ENCODE peak calls at places on chromosomes 2 and 18, in ten cellular contexts. T is tibial nerve; S is left lung; R is cardiac muscle cell; F is Panc1; U is CD8-positive, alpha-beta memory T cell; G is BE2C; E is CD8-positive, alpha-beta T cell; W is body of pancreas; V is OCI-LY7. K is an unnamed sample. For H3K4me1, the result is how much of the 10 kb centered on the place peaks cover.

GRCh38 chr18:75377258-75377657 is 50.2 kb downstream of the SMIM21 start:
- DNase-seq in T (no peak), S (no peak), R (no peak), F (no peak), U (no peak), G (no peak), E (no peak), W (no peak), V (no peak), K (no peak)

GRCh38 chr18:43115076-43116035 is at the start of gene RIT2:
- DNase-seq in T (no peak), S (no peak), R (no peak), F (no peak), U (no peak), G (no peak), E (no peak), W (no peak), V (no peak), K (no peak)

GRCh38 chr18:34493566-34494358 is 216.3 kb upstream of the DTNA start:
- DNase-seq in T (no peak), S (no peak), R (peak), F (no peak), U (no peak), G (peak), E (no peak), W (peak), V (no peak), K (no peak)

GRCh38 chr2:172900871-172901270 is 165.2 kb downstream of the RAPGEF4 start:
- DNase-seq in T (no peak), S (no peak), R (no peak), F (no peak), U (no peak), G (no peak), E (no peak), W (no peak), V (no peak), K (no peak)

GRCh38 chr18:13256444-13257305 is 38.1 kb downstream of the LDLRAD4 start:
- DNase-seq in T (no peak), S (no peak), R (no peak), F (no peak), U (no peak), G (no peak), E (no peak), W (no peak), V (no peak), K (no peak)

GRCh38 chr18:77140439-77141109 is 8.0 kb upstream of the MBP start:
- DNase-seq in T (no peak), S (peak), R (no peak), F (no peak), U (no peak), G (no peak), E (peak), W (no peak), V (peak), K (no peak)

GRCh38 chr18:29418136-29418535 is 1241.2 kb upstream of the CDH2 start:
- DNase-seq in T (no peak), S (no peak), R (peak), F (no peak), U (no peak), G (no peak), E (no peak), W (no peak), V (no peak), K (no peak)

GRCh38 chr2:15795426-15795825 is 144.9 kb upstream of the MYCN start:
- DNase-seq in T (peak), S (no peak), R (peak), F (no peak), U (no peak), G (no peak), E (no peak), W (no peak), V (no peak), K (no peak)

GRCh38 chr2:199197448-199197847 is 260.3 kb downstream of the SATB2 start:
- DNase-seq in T (no peak), S (no peak), R (no peak), F (no peak), U (no peak), G (no peak), E (no peak), W (no peak), V (no peak), K (no peak)

GRCh38 chr2:100234141-100234540 is 88.2 kb downstream of the LONRF2 start:
- DNase-seq in T (no peak), S (no peak), R (peak), F (no peak), U (no peak), G (no peak), E (no peak), W (no peak), V (no peak), K (no peak)

GRCh38 chr2:116809074-116809473 is 1005.4 kb upstream of the DDX18 start:
- DNase-seq in T (no peak), S (no peak), R (no peak), F (no peak), U (no peak), G (no peak), E (no peak), W (no peak), V (no peak), K (no peak)

GRCh38 chr2:129813404-129813803 is 166.1 kb upstream of the RAB6C start:
- DNase-seq in T (no peak), S (no peak), R (peak), F (no peak), U (no peak), G (no peak), E (no peak), W (no peak), V (peak), K (no peak)

GRCh38 chr2:230564805-230565779 is 147.6 kb upstream of the CAB39 start:
- DNase-seq in T (no peak), S (no peak), R (peak), F (no peak), U (no peak), G (no peak), E (no peak), W (no peak), V (peak), K (no peak)

GRCh38 chr2:182593394-182593707 is 122.7 kb upstream of the DNAJC10 start:
- DNase-seq in T (no peak), S (no peak), R (peak), F (no peak), U (no peak), G (no peak), E (no peak), W (no peak), V (no peak), K (no peak)

GRCh38 chr2:28558918-28559317 is 63.1 kb downstream of the PLB1 start:
- DNase-seq in T (no peak), S (no peak), R (peak), F (no peak), U (no peak), G (no peak), E (no peak), W (no peak), V (no peak), K (no peak)

GRCh38 chr18:62105373-62105772 is 81.5 kb downstream of the PIGN start:
- DNase-seq in T (no peak), S (no peak), R (peak), F (no peak), U (no peak), G (no peak), E (no peak), W (no peak), V (no peak), K (no peak)

GRCh38 chr2:64998658-64999061 is 9.5 kb downstream of the SLC1A4 start:
- DNase-seq in T (no peak), S (no peak), R (peak), F (no peak), U (no peak), G (no peak), E (no peak), W (no peak), V (no peak), K (no peak)

GRCh38 chr18:46042571-46043123 is 29.4 kb downstream of the PSTPIP2 start:
- DNase-seq in T (no peak), S (no peak), R (peak), F (no peak), U (no peak), G (no peak), E (no peak), W (no peak), V (no peak), K (no peak)

GRCh38 chr2:65228249-65228750 is 669 bp downstream of the ACTR2 start:
- DNase-seq in T (peak), S (no peak), R (peak), F (no peak), U (no peak), G (no peak), E (peak), W (no peak), V (peak), K (no peak)

GRCh38 chr2:12089001-12089400 is 342.6 kb downstream of the LPIN1 start:
- DNase-seq in T (no peak), S (no peak), R (no peak), F (no peak), U (no peak), G (no peak), E (no peak), W (no peak), V (no peak), K (no peak)

GRCh38 chr2:270861-271260 is 6.1 kb downstream of the ACP1 start:
- DNase-seq in T (no peak), S (no peak), R (no peak), F (no peak), U (no peak), G (no peak), E (no peak), W (no peak), V (no peak), K (no peak)

GRCh38 chr2:226759768-226760167 is 39.9 kb downstream of the IRS1 start:
- DNase-seq in T (no peak), S (no peak), R (no peak), F (no peak), U (no peak), G (no peak), E (no peak), W (no peak), V (no peak), K (no peak)

GRCh38 chr2:226761195-226761583 is 38.4 kb downstream of the IRS1 start:
- DNase-seq in T (no peak), S (no peak), R (no peak), F (no peak), U (no peak), G (no peak), E (no peak), W (no peak), V (no peak), K (no peak)

GRCh38 chr2:226756131-226756530 is 43.5 kb downstream of the IRS1 start:
- DNase-seq in T (no peak), S (no peak), R (peak), F (peak), U (no peak), G (no peak), E (no peak), W (no peak), V (no peak), K (no peak)

GRCh38 chr2:226760412-226761194 is 39.0 kb downstream of the IRS1 start:
- DNase-seq in T (no peak), S (no peak), R (peak), F (no peak), U (no peak), G (no peak), E (no peak), W (no peak), V (no peak), K (no peak)

GRCh38 chr2:226758886-226759660 is 40.5 kb downstream of the IRS1 start:
- DNase-seq in T (peak), S (no peak), R (peak), F (no peak), U (no peak), G (no peak), E (no peak), W (no peak), V (no peak), K (no peak)
- H3K4me1 ChIP-seq in T (under half), S (under half), R (under half), F (under half), U (under half), G (under half), E (under half), W (under half), V (under half), K (under half)

GRCh38 chr2:217905906-217906305 is 96.9 kb downstream of the TNS1 start:
- DNase-seq in T (no peak), S (no peak), R (no peak), F (no peak), U (no peak), G (no peak), E (no peak), W (no peak), V (no peak), K (no peak)
- H3K4me3 ChIP-seq in T (no peak), S (no peak), R (no peak), F (no peak), U (no peak), G (no peak), E (no peak), W (no peak), V (no peak), K (no peak)

GRCh38 chr2:177000408-177000807 is 212.2 kb upstream of the HNRNPA3 start:
- DNase-seq in T (no peak), S (no peak), R (no peak), F (no peak), U (no peak), G (no peak), E (no peak), W (no peak), V (no peak), K (no peak)
- H3K4me1 ChIP-seq in T (under half), S (under half), R (under half), F (under half), U (under half), G (under half), E (under half), W (under half), V (under half), K (under half)

GRCh38 chr2:204590063-204590462 is 44.8 kb downstream of the PARD3B start:
- DNase-seq in T (no peak), S (no peak), R (no peak), F (no peak), U (no peak), G (no peak), E (no peak), W (no peak), V (no peak), K (no peak)
- H3K4me3 ChIP-seq in T (no peak), S (no peak), R (no peak), F (no peak), U (no peak), G (no peak), E (no peak), W (no peak), V (no peak), K (no peak)

GRCh38 chr2:219702796-219703545 is 75.5 kb downstream of the SLC4A3 start:
- DNase-seq in T (no peak), S (no peak), R (peak), F (no peak), U (no peak), G (no peak), E (no peak), W (no peak), V (no peak), K (no peak)

GRCh38 chr2:219698684-219699439 is 71.4 kb downstream of the SLC4A3 start:
- DNase-seq in T (no peak), S (no peak), R (no peak), F (no peak), U (no peak), G (no peak), E (no peak), W (no peak), V (no peak), K (no peak)

GRCh38 chr2:219701847-219702634 is 74.6 kb downstream of the SLC4A3 start:
- DNase-seq in T (no peak), S (no peak), R (peak), F (no peak), U (no peak), G (no peak), E (no peak), W (no peak), V (no peak), K (no peak)

GRCh38 chr2:219697811-219698683 is 70.6 kb downstream of the SLC4A3 start:
- DNase-seq in T (no peak), S (no peak), R (no peak), F (no peak), U (no peak), G (no peak), E (no peak), W (no peak), V (no peak), K (no peak)

GRCh38 chr2:219699440-219699821 is 72.0 kb downstream of the SLC4A3 start:
- DNase-seq in T (no peak), S (no peak), R (no peak), F (no peak), U (no peak), G (no peak), E (no peak), W (no peak), V (no peak), K (no peak)
- H3K4me1 ChIP-seq in T (under half), S (under half), R (under half), F (under half), U (under half), G (under half), E (under half), W (under half), V (under half), K (under half)